ENCODE peak calls at places on chromosomes 6 and 20, in four cellular contexts. M, H, E and W are unnamed samples.

GRCh38 chr6:27684264-27685211 is 211.6 kb upstream of the ZNF184 start:
- DNase-seq in H (no peak), E (no peak), M (peak; percentile 56), W (peak; percentile 54)

GRCh38 chr6:47308674-47309325 is 905 bp downstream of the TNFRSF21 start:
- DNase-seq in H (peak; percentile 16), M (peak; percentile 24), E (peak; percentile 18), W (peak; percentile 42)

GRCh38 chr6:121216928-121217327 is 117.4 kb downstream of the TBC1D32 start:
- DNase-seq in M (no peak), E (no peak), H (no peak), W (no peak)

GRCh38 chr6:117138920-117139319 is 126.4 kb upstream of the VGLL2 start:
- DNase-seq in H (no peak), M (no peak), E (no peak), W (no peak)

GRCh38 chr6:506508-506907 is 115.0 kb downstream of the IRF4 start:
- DNase-seq in E (no peak), M (no peak), H (no peak), W (no peak)

GRCh38 chr6:120872262-120872578 is 462.1 kb downstream of the TBC1D32 start:
- DNase-seq in H (no peak), M (no peak), E (no peak), W (no peak)

GRCh38 chr6:35044771-35045275 is 96.3 kb downstream of the TCP11 start:
- DNase-seq in M (peak; percentile 35), E (no peak), H (peak; percentile 44), W (no peak)

GRCh38 chr20:53842301-53843099 is 227.9 kb downstream of the BCAS1 start:
- DNase-seq in E (no peak), H (no peak), M (no peak), W (no peak)

GRCh38 chr6:109025639-109026038 is 69.0 kb downstream of the SESN1 start:
- DNase-seq in M (no peak), E (no peak), H (no peak), W (no peak)

GRCh38 chr6:33822575-33823395 is 19.0 kb upstream of the MLN start:
- DNase-seq in H (no peak), E (no peak), M (no peak), W (no peak)

GRCh38 chr6:123945386-123945785 is 141.7 kb downstream of the NKAIN2 start:
- DNase-seq in M (no peak), H (no peak), E (no peak), W (no peak)

GRCh38 chr6:14861491-14861943 is 384.4 kb upstream of the JARID2 start:
- DNase-seq in H (no peak), E (no peak), M (no peak), W (no peak)

GRCh38 chr6:127561660-127562059 is 15.3 kb upstream of the C6orf58 start:
- DNase-seq in M (no peak), E (no peak), H (no peak), W (no peak)

GRCh38 chr6:85612690-85613474 is 19.2 kb upstream of the SNX14 start:
- DNase-seq in H (no peak), E (no peak), M (no peak), W (no peak)

GRCh38 chr6:105894556-105894955 is 191.6 kb upstream of the PRDM1 start:
- DNase-seq in H (no peak), M (no peak), E (no peak), W (no peak)

GRCh38 chr6:151317206-151317994 is 74.0 kb downstream of the ZBTB2 start:
- DNase-seq in H (no peak), M (no peak), E (no peak), W (no peak)

GRCh38 chr20:11394145-11394833 is 523.4 kb upstream of the BTBD3 start:
- DNase-seq in E (no peak), H (no peak), M (no peak), W (no peak)

GRCh38 chr20:46599227-46599987 is 49.0 kb upstream of the OCSTAMP start:
- DNase-seq in H (no peak), E (no peak), M (no peak), W (no peak)

GRCh38 chr20:43667341-43668132 is 623 bp downstream of the MYBL2 start:
- DNase-seq in H (no peak), E (no peak), M (no peak), W (no peak)

GRCh38 chr20:64079273-64080012 is at the start of gene RGS19:
- DNase-seq in H (no peak), E (peak; percentile 63), M (peak; percentile 81), W (peak; percentile 76)

GRCh38 chr6:15326072-15326614 is 80.3 kb downstream of the JARID2 start:
- DNase-seq in E (no peak), M (no peak), H (no peak), W (no peak)

GRCh38 chr6:43836507-43836906 is 66.5 kb downstream of the VEGFA start:
- DNase-seq in H (no peak), E (no peak), M (no peak), W (no peak)

GRCh38 chr20:37560629-37561028 is 33.0 kb upstream of the BLCAP start:
- DNase-seq in M (no peak), H (no peak), E (no peak), W (no peak)

GRCh38 chr6:159494633-159495023 is 198.4 kb downstream of the SOD2 start:
- DNase-seq in H (no peak), E (no peak), M (no peak), W (no peak)

GRCh38 chr20:347640-348484 is 951 bp downstream of the NRSN2 start:
- DNase-seq in M (peak; percentile 92), H (peak; percentile 95), E (peak; percentile 97), W (peak; percentile 97)

GRCh38 chr6:37517411-37517812 is 17.7 kb upstream of the CCDC167 start:
- DNase-seq in H (no peak), M (peak; percentile 13), E (no peak), W (no peak)

GRCh38 chr6:112237644-112238043 is 16.7 kb downstream of the LAMA4 start:
- DNase-seq in M (peak; percentile 44), E (peak; percentile 47), H (peak; percentile 88), W (no peak)

GRCh38 chr6:31588871-31589650 is 3.0 kb downstream of the LST1 start:
- DNase-seq in M (no peak), H (no peak), E (no peak), W (no peak)

GRCh38 chr6:107466062-107466461 is 6.7 kb upstream of the PDSS2 start:
- DNase-seq in M (no peak), H (no peak), E (no peak), W (no peak)

GRCh38 chr6:28368522-28368921 is 18.8 kb downstream of the ZKSCAN3 start:
- DNase-seq in E (no peak), H (no peak), M (no peak), W (no peak)

GRCh38 chr6:121000381-121000780 is 333.9 kb downstream of the TBC1D32 start:
- DNase-seq in E (no peak), H (no peak), M (no peak), W (no peak)

GRCh38 chr6:108957221-108957620 is 109.0 kb downstream of the ARMC2 start:
- DNase-seq in H (no peak), M (no peak), E (no peak), W (no peak)

GRCh38 chr6:45923831-45924391 is 91.7 kb downstream of the CLIC5 start:
- DNase-seq in M (no peak), H (no peak), E (no peak), W (no peak)

DNA sequence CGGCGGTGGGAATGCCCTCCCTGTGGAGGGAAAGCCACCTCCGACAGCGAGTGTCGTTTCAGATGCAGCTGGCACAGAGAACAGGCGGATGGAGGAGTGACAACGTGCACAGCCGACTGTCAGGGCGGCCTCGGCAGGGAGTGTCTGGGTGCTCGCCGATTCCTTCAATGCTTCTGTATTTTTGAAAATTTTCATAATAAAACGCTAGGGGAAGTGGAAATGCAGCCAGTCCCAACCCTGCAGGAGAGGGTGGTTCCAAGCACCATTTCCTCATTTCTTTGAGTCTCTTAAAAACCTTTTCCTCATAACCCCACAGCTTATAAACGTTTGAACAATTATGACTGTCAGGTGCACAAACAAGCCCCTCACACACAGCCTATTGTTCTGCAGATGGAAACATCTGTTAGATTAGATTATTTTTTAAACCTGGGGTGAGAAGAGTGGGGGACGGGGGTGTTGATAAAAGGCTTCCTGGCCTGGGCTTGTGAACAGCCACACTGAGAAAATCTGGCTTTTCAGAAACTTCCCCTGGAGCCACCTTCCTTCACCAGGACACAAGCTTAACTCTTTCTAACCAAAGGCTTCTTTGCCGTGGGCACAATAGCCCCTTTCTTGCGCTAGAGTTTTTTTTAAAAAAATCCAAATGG is 228.9 kb downstream of the ANKRD60 start:
- DNase-seq in E (peak; percentile 27), M (peak; percentile 37), H (no peak), W (no peak)
- TF ChIP-seq POLR2A in E (no peak), M (peak; percentile 26), H (no peak), W (no peak)

GRCh38 chr6:13272131-13273046 is 55.9 kb downstream of the TBC1D7 start:
- DNase-seq in H (no peak), M (peak; percentile 70), E (peak; percentile 37), W (no peak)

GRCh38 chr6:13274707-13275434 is 53.5 kb downstream of the TBC1D7 start:
- DNase-seq in M (no peak), E (no peak), H (no peak), W (no peak)

GRCh38 chr6:13273202-13273930 is 55.0 kb downstream of the TBC1D7 start:
- DNase-seq in E (no peak), H (no peak), M (no peak), W (no peak)

GRCh38 chr6:13275435-13275989 is 52.8 kb downstream of the TBC1D7 start:
- DNase-seq in M (no peak), E (no peak), H (no peak), W (no peak)

GRCh38 chr6:13273931-13274706 is 54.2 kb downstream of the TBC1D7 start:
- DNase-seq in M (peak; percentile 25), E (peak; percentile 30), H (no peak), W (no peak)
- TF ChIP-seq POLR2A in M (no peak), E (no peak), H (no peak), W (no peak)

GRCh38 chr6:36423101-36423824 is 19.4 kb downstream of the PXT1 start:
- DNase-seq in H (peak; percentile 97), M (peak; percentile 99), E (peak; percentile 99), W (peak; percentile 97)
- TF ChIP-seq POLR2A in H (peak; percentile 56), M (peak; percentile 85), E (peak; percentile 60), W (peak; percentile 54)

GRCh38 chr6:19834858-19835257 is 2.3 kb upstream of the ID4 start:
- DNase-seq in E (no peak), H (no peak), M (no peak), W (no peak)

GRCh38 chr6:19837511-19838441 is 606 bp downstream of the ID4 start:
- DNase-seq in E (no peak), H (peak; percentile 30), M (peak; percentile 49), W (peak; percentile 30)

GRCh38 chr6:19838442-19839236 is 1.5 kb downstream of the ID4 start:
- DNase-seq in E (no peak), M (peak; percentile 81), H (no peak), W (peak; percentile 57)

GRCh38 chr6:19835605-19836004 is 1.6 kb upstream of the ID4 start:
- DNase-seq in M (no peak), E (no peak), H (no peak), W (no peak)

DNA sequence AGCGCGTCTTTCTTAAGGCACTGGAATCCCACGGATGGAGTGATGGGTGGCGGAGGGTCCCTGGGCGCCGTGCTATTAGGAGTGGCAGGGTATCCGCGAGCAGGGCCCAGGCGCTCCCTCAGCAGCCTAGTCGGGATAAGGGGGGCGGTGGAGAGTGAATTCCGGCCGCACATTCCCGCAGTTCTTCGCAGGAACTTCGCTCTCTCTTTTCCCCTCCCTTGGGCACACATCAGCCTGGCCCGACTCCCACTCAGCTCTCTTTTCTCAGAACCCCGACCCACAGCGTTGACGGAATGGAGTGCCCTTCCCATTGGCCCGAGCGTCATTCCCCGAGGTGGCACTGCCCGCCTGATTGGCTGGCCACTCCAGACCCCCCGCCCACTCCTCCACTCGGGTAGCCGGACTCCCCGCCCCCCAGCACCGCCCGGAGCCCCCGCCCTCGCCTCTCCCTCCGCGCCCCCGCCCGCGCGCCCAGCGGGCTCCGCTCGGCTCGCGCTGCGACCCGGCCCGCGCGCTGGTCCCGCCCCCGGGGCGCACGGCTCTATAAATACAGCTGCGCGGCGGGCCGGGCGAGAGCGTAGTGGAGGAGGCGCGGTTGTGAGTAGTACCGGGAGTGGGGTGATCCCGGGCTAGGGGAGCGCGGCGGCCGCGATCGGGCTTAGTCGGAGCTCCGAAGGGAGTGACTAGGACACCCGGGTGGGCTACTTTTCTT is at the start of gene ID4:
- DNase-seq in H (peak; percentile 96), E (peak; percentile 72), M (peak; percentile 97), W (peak; percentile 95)
- TF ChIP-seq POLR2A in H (peak; percentile 95), E (no peak), M (peak; percentile 99), W (peak; percentile 93)